ENCODE peak calls at places on chromosomes 6 and 20, in ten cellular contexts. Z is heart left ventricle, B is A549, C is right lobe of liver, P is sigmoid colon, I is Peyer's patch, K is stomach, U is body of pancreas, L is uterus, Q is testis. M is an unnamed sample.

GRCh38 chr6:75285156-75285639 is 606 bp upstream of the TMEM30A start:
- DNase-seq in P (no peak), K (no peak), Z (no peak), C (no peak), Q (no peak), B (no peak), L (no peak), I (no peak), U (no peak), M (no peak)

GRCh38 chr6:144055121-144055931 is 40.0 kb downstream of the SF3B5 start:
- DNase-seq in C (no peak), Q (no peak), B (no peak), L (no peak), K (no peak), P (no peak), Z (no peak), U (no peak), I (no peak), M (no peak)

GRCh38 chr20:44651507-44652373 is at the start of gene ADA:
- DNase-seq in L (peak), Q (peak), U (peak), P (peak), I (peak), B (peak), Z (peak), C (peak), K (peak), M (peak)

GRCh38 chr6:17927705-17928104 is 59.7 kb downstream of the KIF13A start:
- DNase-seq in Z (peak), P (no peak), U (no peak), K (no peak), B (no peak), I (no peak), L (no peak), Q (no peak), C (no peak), M (no peak)

GRCh38 chr6:41523957-41524633 is 22.1 kb upstream of the FOXP4 start:
- DNase-seq in I (no peak), K (no peak), Z (no peak), L (no peak), C (no peak), B (no peak), U (no peak), P (no peak), Q (no peak), M (no peak)

GRCh38 chr6:44228433-44228832 is 5.0 kb downstream of the SLC29A1 start:
- DNase-seq in C (peak), I (no peak), Z (peak), L (no peak), B (no peak), Q (no peak), U (no peak), P (no peak), K (no peak), M (no peak)

GRCh38 chr6:9316831-9317230 is 881.5 kb upstream of the SLC35B3 start:
- DNase-seq in P (no peak), I (no peak), C (no peak), B (no peak), K (no peak), L (no peak), Q (no peak), Z (no peak), U (no peak), M (no peak)

GRCh38 chr6:68651018-68651985 is 16.2 kb downstream of the ADGRB3 start:
- DNase-seq in P (no peak), Q (no peak), B (no peak), C (no peak), U (no peak), Z (no peak), I (no peak), L (no peak), K (no peak), M (no peak)

GRCh38 chr20:33034901-33035492 is 3.5 kb downstream of the BPIFB6 start:
- DNase-seq in I (no peak), U (no peak), Z (no peak), L (no peak), K (no peak), Q (no peak), P (no peak), C (no peak), B (no peak), M (no peak)

GRCh38 chr6:89311530-89311852 is 3.6 kb downstream of the GABRR2 start:
- DNase-seq in I (no peak), Z (no peak), L (no peak), C (no peak), Q (no peak), K (no peak), U (no peak), B (no peak), P (no peak), M (no peak)

DNA sequence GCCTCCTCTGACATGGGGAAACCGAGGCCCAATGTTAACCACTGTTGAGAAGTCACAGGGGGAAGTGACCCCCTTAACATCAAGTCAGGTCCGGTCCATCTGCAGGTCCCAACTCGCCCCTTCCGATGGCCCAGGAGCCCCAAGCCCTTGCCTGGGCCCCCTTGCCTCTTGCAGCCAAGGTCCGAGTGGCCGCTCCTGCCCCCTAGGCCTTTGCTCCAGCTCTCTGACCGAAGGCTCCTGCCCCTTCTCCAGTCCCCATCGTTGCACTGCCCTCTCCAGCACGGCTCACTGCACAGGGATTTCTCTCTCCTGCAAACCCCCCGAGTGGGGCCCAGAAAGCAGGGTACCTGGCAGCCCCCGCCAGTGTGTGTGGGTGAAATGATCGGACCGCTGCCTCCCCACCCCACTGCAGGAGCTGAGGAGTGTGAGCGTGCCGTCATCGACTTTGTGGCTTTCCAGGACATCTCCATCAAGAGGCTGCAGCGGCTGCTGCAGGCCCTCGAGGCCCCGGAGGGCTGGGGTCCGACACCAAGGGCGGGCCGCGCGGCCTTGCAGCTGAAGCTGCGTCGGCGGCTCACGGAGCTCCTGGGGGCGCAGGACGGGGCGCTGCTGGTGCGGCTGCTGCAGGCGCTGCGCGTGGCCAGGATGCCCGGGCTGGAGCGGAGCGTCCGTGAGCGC is 1.6 kb downstream of the TNFRSF6B start:
- DNase-seq in L (no peak), C (peak), Q (no peak), B (no peak), U (peak), K (no peak), P (peak), I (peak), Z (no peak), M (peak)
- TF ChIP-seq POLR2A in L (no peak), C (no peak), Q (no peak), B (no peak), U (no peak), K (no peak), P (no peak), I (no peak), Z (no peak), M (no peak)

GRCh38 chr6:32291549-32291948 is 67.7 kb upstream of the NOTCH4 start:
- DNase-seq in U (no peak), L (no peak), I (no peak), B (no peak), K (no peak), Z (no peak), C (no peak), Q (no peak), P (no peak), M (no peak)
- H3K4me3 ChIP-seq in U (no peak), L (no peak), I (no peak), B (no peak), K (no peak), Z (no peak), C (no peak), Q (no peak), P (no peak), M (no peak)

GRCh38 chr6:33390173-33390572 is 1.4 kb upstream of the KIFC1 start:
- DNase-seq in Q (no peak), P (no peak), K (no peak), L (no peak), Z (no peak), U (no peak), I (no peak), C (no peak), B (no peak), M (no peak)

GRCh38 chr6:33392168-33392947 is 735 bp downstream of the KIFC1 start:
- DNase-seq in Q (no peak), Z (no peak), P (no peak), B (no peak), C (no peak), U (no peak), L (no peak), K (no peak), I (no peak), M (no peak)

GRCh38 chr6:33390767-33391277 is 801 bp upstream of the KIFC1 start:
- DNase-seq in C (no peak), I (no peak), L (no peak), U (no peak), B (no peak), K (no peak), Z (no peak), P (no peak), Q (no peak), M (no peak)

GRCh38 chr6:33392979-33393378 is 1.4 kb downstream of the KIFC1 start:
- DNase-seq in I (no peak), L (no peak), B (no peak), Q (no peak), P (no peak), K (no peak), C (no peak), U (no peak), Z (no peak), M (no peak)

DNA sequence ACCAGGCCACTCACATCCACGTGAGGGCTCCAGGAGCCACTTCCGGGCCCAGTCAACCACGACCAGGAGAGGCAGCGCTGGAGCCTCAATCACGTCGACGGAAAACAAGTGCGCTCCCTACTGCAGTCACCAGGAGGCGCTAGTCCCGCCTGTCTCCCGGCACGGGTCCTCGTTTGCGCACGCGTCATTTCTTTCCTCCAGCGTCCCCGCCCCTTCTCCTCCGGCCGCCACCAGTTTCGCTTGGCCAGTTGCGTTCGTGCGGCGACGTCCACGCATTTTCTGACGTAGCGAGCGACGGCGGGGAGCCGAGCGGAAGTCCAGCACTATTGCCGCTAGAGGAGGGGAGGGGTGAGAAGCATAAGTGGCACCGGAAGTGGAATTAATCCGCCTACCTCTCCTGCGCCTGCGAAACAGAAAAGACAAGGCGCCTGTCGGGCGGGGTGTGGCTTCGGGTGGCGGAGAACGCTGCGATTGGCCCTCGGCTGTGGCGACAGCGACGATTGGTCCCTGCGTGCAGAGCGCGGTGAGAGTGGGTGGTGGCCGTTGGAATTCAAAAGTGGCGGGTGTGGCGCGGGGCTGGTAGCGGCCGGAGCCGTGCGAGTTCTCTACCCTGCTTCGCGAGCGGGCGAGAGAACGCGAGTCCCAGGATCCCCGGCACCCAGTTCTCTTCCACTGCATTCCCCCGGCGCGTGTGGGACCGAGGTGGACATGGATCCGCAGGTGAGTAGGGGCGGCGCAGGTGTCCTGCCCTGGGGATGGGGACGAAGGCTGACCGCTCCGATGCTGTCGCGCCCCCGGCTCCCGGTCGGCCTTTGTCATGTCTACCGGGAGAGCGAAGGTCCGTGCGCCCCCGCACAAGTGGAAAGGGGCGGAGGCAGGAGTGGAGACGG is at the start of gene KIFC1:
- DNase-seq in B (peak), C (peak), P (peak), L (peak), Q (peak), Z (peak), U (peak), K (peak), I (peak), M (peak)
- TF ChIP-seq POLR2A in B (no peak), C (no peak), P (no peak), L (peak), Q (no peak), Z (peak), U (peak), K (no peak), I (no peak), M (peak)

GRCh38 chr6:96015791-96016776 is at the start of gene FUT9:
- DNase-seq in C (no peak), Q (peak), Z (no peak), L (no peak), I (no peak), U (peak), P (peak), B (no peak), K (peak), M (no peak)
- H3K4me3 ChIP-seq in C (no peak), Q (peak), Z (no peak), L (no peak), I (no peak), U (peak), P (peak), B (no peak), K (peak), M (peak)

DNA sequence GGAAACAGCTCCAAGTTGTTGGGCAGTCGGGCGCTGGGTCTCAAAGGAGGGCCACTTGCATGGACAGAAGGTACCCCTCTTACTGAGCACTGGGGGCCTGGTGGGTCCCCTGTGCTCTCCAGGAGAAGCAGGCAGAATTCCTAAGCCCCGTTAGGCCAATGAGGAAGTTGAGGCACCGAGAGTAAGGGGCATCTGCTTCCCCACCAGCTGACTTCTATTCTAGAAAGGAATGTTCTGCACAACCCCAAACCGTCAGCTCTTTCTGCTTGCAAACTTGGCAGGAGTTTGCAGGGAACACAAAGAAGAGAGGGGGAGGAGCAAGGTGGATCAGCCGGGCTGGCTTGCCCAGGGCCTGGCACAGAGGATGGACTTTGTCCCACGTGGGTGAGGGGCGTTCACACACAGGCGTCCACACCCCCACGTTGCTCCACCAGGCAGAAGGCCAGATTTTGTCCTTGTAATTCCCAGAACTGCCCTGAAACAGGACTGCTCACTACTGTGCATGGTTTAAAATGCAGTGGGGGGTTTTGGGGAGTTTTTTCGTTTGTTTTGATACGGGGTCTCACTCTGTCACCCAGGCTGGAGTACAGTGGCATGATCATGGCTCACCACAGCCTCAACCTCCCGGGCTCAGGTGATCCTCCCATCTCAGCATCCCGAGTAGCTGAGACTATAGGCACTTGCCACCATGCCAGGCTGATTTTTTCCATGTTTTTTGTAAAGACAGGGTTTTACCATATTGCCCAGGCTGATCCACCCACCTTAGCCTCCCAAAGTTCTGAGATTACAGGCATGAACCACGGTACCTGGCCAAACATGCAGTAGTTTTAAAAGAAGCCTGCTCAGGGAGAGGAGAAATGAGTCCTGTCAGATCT is 93.3 kb downstream of the SNX5 start:
- DNase-seq in K (peak), L (peak), C (peak), Z (peak), U (peak), B (no peak), P (peak), I (peak), Q (peak), M (peak)
- TF ChIP-seq POLR2A in K (no peak), L (no peak), C (peak), Z (no peak), U (no peak), B (no peak), P (peak), I (no peak), Q (no peak), M (peak)

GRCh38 chr6:45531999-45532605 is 154.4 kb upstream of the SUPT3H start:
- DNase-seq in U (no peak), P (no peak), C (no peak), Z (no peak), I (no peak), L (no peak), B (no peak), Q (no peak), K (no peak), M (no peak)
- H3K4me3 ChIP-seq in U (no peak), P (no peak), C (no peak), Z (no peak), I (no peak), L (no peak), B (no peak), Q (no peak), K (no peak), M (no peak)

GRCh38 chr20:9909167-9909566 is 70.3 kb upstream of the PAK5 start:
- DNase-seq in K (no peak), B (no peak), Q (no peak), C (no peak), L (no peak), P (no peak), Z (no peak), I (no peak), U (no peak), M (no peak)
- TF ChIP-seq POLR2A in K (no peak), B (no peak), Q (no peak), C (no peak), L (no peak), P (no peak), Z (no peak), I (no peak), U (no peak), M (no peak)

GRCh38 chr20:35409542-35409941 is 2.2 kb downstream of the UQCC1 start:
- DNase-seq in L (no peak), Q (no peak), C (no peak), Z (no peak), P (no peak), B (no peak), I (no peak), U (no peak), K (no peak), M (no peak)

GRCh38 chr20:35408270-35408669 is 3.5 kb downstream of the UQCC1 start:
- DNase-seq in U (no peak), Q (no peak), P (no peak), K (no peak), C (no peak), L (no peak), Z (no peak), B (no peak), I (no peak), M (no peak)

GRCh38 chr20:35405775-35406174 is 6.0 kb downstream of the UQCC1 start:
- DNase-seq in L (no peak), Q (no peak), P (no peak), K (no peak), C (no peak), I (no peak), U (no peak), B (no peak), Z (no peak), M (no peak)

GRCh38 chr20:35404614-35405259 is 7.0 kb downstream of the UQCC1 start:
- DNase-seq in Q (no peak), Z (no peak), U (no peak), C (no peak), K (no peak), L (no peak), I (no peak), P (no peak), B (no peak), M (no peak)

DNA sequence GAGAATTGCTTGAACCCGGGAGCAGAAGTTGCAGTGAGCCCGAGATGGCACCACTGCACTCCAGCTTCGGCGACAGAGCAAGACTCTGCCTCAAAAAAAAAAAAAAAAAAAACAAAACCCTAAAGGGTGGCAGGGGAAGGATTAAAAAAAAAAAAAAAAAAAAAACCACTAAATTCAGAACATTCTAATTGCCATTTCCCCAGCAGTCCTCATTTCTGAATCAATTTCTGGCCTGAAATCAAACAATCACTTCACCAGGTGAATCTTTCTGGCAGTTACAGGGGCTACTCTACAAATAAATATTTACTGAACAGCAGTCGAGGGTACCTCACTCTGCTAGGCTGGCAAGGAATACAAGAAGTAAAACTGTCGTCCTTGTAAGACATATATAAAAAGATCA is 1.2 kb downstream of the UQCC1 start:
- DNase-seq in L (no peak), P (no peak), I (no peak), U (no peak), B (no peak), Z (no peak), C (no peak), Q (no peak), K (no peak), M (no peak)
- H3K4me3 ChIP-seq in L (no peak), P (no peak), I (peak), U (no peak), B (peak), Z (no peak), C (peak), Q (no peak), K (peak), M (no peak)

M was measured in transverse colon.